ENCODE peak calls at places on chromosomes 6 and 20, in five cellular contexts. U is EL, Y is germinal center, Q is breast epithelium, I is GM12865. T is an unnamed sample.
A peak's percentile ranks its signal among the peaks of the same experiment; 100 is the strongest.

GRCh38 chr6:55405474-55406220 is 78.4 kb downstream of the GFRAL start:
- DNase-seq in U (no peak), Q (no peak), Y (no peak), I (no peak), T (no peak)

GRCh38 chr6:112956696-112957525 is 609.8 kb downstream of the RFPL4B start:
- DNase-seq in Y (no peak), I (no peak), U (peak; percentile 42), Q (no peak), T (no peak)

GRCh38 chr20:50588034-50588736 is 78.0 kb downstream of the PTPN1 start:
- DNase-seq in Q (peak; percentile 57), Y (peak; percentile 82), I (peak; percentile 73), U (peak; percentile 57), T (peak; percentile 47)

GRCh38 chr6:39314273-39314790 is at the start of gene KCNK17:
- DNase-seq in Q (no peak), Y (no peak), I (no peak), U (no peak), T (no peak)

GRCh38 chr6:131948221-131948661 is 2.9 kb downstream of the CCN2 start:
- DNase-seq in U (peak; percentile 59), Q (no peak), Y (no peak), I (no peak), T (no peak)

GRCh38 chr6:5190467-5190866 is 70.3 kb downstream of the LYRM4 start:
- DNase-seq in Q (no peak), U (peak; percentile 96), Y (no peak), I (no peak), T (peak; percentile 38)

GRCh38 chr6:42970859-42971612 is 7.9 kb downstream of the PEX6 start:
- DNase-seq in I (no peak), Y (no peak), U (peak; percentile 56), Q (no peak), T (no peak)

GRCh38 chr6:170189236-170189635 is 101.6 kb downstream of the DLL1 start:
- DNase-seq in U (no peak), Q (peak; percentile 16), I (no peak), Y (no peak), T (no peak)

GRCh38 chr20:62907377-62908317 is 18.7 kb downstream of the DIDO1 start:
- DNase-seq in U (no peak), Y (peak; percentile 57), I (no peak), Q (no peak), T (no peak)

GRCh38 chr6:170271771-170272314 is 19.0 kb downstream of the DLL1 start:
- DNase-seq in U (no peak), Q (no peak), Y (peak; percentile 75), I (peak; percentile 92), T (peak; percentile 34)

GRCh38 chr6:143609972-143610371 is 67.8 kb upstream of the PHACTR2 start:
- DNase-seq in I (no peak), Q (no peak), Y (no peak), U (no peak), T (no peak)

GRCh38 chr6:170429457-170429856 is 122.9 kb downstream of the FAM120B start:
- DNase-seq in Y (no peak), I (no peak), U (no peak), Q (no peak), T (no peak)

GRCh38 chr6:16757332-16757731 is 3.9 kb downstream of the ATXN1 start:
- DNase-seq in I (no peak), Q (no peak), Y (no peak), U (peak; percentile 37), T (no peak)

GRCh38 chr6:99605074-99605726 is 1.4 kb upstream of the PRDM13 start:
- DNase-seq in Y (no peak), U (no peak), I (no peak), Q (no peak), T (no peak)

GRCh38 chr6:158808918-158809678 is 10.1 kb downstream of the EZR start:
- DNase-seq in Y (peak; percentile 66), I (peak; percentile 91), U (no peak), Q (no peak), T (no peak)

GRCh38 chr6:152351110-152351509 is 286.1 kb downstream of the SYNE1 start:
- DNase-seq in I (no peak), Q (no peak), Y (no peak), U (no peak), T (no peak)

GRCh38 chr20:38870733-38871559 is 55.3 kb upstream of the FAM83D start:
- DNase-seq in U (peak; percentile 25), Q (no peak), I (peak; percentile 51), Y (no peak), T (no peak)

GRCh38 chr6:90619221-90619620 is 32.3 kb upstream of the MAP3K7 start:
- DNase-seq in U (no peak), Q (no peak), Y (no peak), I (no peak), T (no peak)

GRCh38 chr6:90028080-90028778 is 134.0 kb downstream of the GJA10 start:
- DNase-seq in Y (no peak), Q (no peak), U (no peak), I (no peak), T (no peak)

GRCh38 chr6:20632696-20633095 is 98.4 kb downstream of the CDKAL1 start:
- DNase-seq in Y (no peak), U (no peak), Q (no peak), I (no peak), T (no peak)

GRCh38 chr20:62816031-62816878 is 595 bp upstream of the COL9A3 start:
- DNase-seq in Q (no peak), U (peak; percentile 34), Y (no peak), I (no peak), T (no peak)

GRCh38 chr6:151009576-151009975 is 144.1 kb downstream of the MTHFD1L start:
- DNase-seq in Q (no peak), U (no peak), Y (no peak), I (no peak), T (no peak)

GRCh38 chr6:21587925-21588811 is 5.4 kb upstream of the SOX4 start:
- DNase-seq in U (peak; percentile 61), Y (peak; percentile 51), I (peak; percentile 81), Q (peak; percentile 51), T (no peak)

GRCh38 chr20:39214778-39215177 is 252.6 kb downstream of the DHX35 start:
- DNase-seq in I (no peak), U (no peak), Y (no peak), Q (no peak), T (no peak)

GRCh38 chr20:59831901-59832240 is 101.6 kb downstream of the SYCP2 start:
- DNase-seq in Q (no peak), U (no peak), I (no peak), Y (no peak), T (no peak)

GRCh38 chr20:49656304-49656703 is 57.4 kb downstream of the B4GALT5 start:
- DNase-seq in U (no peak), Y (no peak), I (no peak), Q (peak; percentile 55), T (no peak)

GRCh38 chr6:123527406-123527805 is 109.3 kb downstream of the TRDN start:
- DNase-seq in Q (no peak), Y (no peak), U (no peak), I (no peak), T (no peak)

GRCh38 chr20:35039146-35039545 is 53.5 kb downstream of the TRPC4AP start:
- DNase-seq in Q (no peak), Y (no peak), U (no peak), I (no peak), T (no peak)

GRCh38 chr6:108630050-108630714 is 69.5 kb downstream of the FOXO3 start:
- DNase-seq in U (no peak), I (peak; percentile 55), Y (no peak), Q (no peak), T (no peak)

GRCh38 chr6:56375806-56376205 is 128.4 kb upstream of the COL21A1 start:
- DNase-seq in U (no peak), Q (no peak), Y (no peak), I (no peak), T (no peak)

GRCh38 chr6:38943964-38944363 is 104.6 kb upstream of the GLP1R start:
- DNase-seq in Q (no peak), I (no peak), U (no peak), Y (no peak), T (no peak)

GRCh38 chr6:132675749-132676148 is 16.8 kb upstream of the TAAR1 start:
- DNase-seq in U (no peak), I (no peak), Q (no peak), Y (no peak), T (no peak)

GRCh38 chr6:125944434-125944816 is 12.1 kb upstream of the HINT3 start:
- DNase-seq in Q (peak; percentile 62), I (no peak), Y (no peak), U (peak; percentile 50), T (peak; percentile 68)

GRCh38 chr6:135054238-135054574 is 416 bp downstream of the HBS1L start:
- DNase-seq in I (peak; percentile 45), Q (no peak), Y (no peak), U (no peak), T (no peak)

GRCh38 chr6:26022166-26022510 is 59.5 kb downstream of the TRIM38 start:
- DNase-seq in I (peak; percentile 89), U (peak; percentile 85), Y (peak; percentile 46), Q (peak; percentile 63), T (no peak)

GRCh38 chr20:61764471-61765020 is 301.1 kb downstream of the TAF4 start:
- DNase-seq in I (no peak), Y (no peak), U (no peak), Q (no peak), T (no peak)

GRCh38 chr6:11891547-11891946 is 112.9 kb upstream of the ADTRP start:
- DNase-seq in U (no peak), Q (no peak), I (no peak), Y (no peak), T (no peak)

GRCh38 chr20:9974324-9974723 is 60.5 kb upstream of the ANKEF1 start:
- DNase-seq in I (peak; percentile 5), Q (no peak), U (no peak), Y (no peak), T (no peak)

GRCh38 chr20:10842116-10842515 is 168.3 kb upstream of the JAG1 start:
- DNase-seq in Q (no peak), Y (no peak), I (no peak), U (peak; percentile 24), T (no peak)

GRCh38 chr6:137787016-137787415 is 80.0 kb upstream of the TNFAIP3 start:
- DNase-seq in Q (no peak), U (no peak), I (no peak), Y (no peak), T (no peak)

T was measured in tibial nerve.